ENCODE peak calls at places on chromosomes 5 and 9, in four cellular contexts. R is K562, E is H1, J is HepG2. A is an unnamed sample.

GRCh38 chr9:7246917-7247538 is 489.3 kb downstream of the KDM4C start:
- DNase-seq in R (no peak), E (no peak), J (no peak), A (no peak)

GRCh38 chr5:52665544-52665943 is 122.2 kb upstream of the ITGA1 start:
- DNase-seq in R (no peak), E (no peak), J (no peak), A (no peak)

GRCh38 chr5:146345578-146346366 is 7.1 kb downstream of the POU4F3 start:
- DNase-seq in R (no peak), E (no peak), J (no peak), A (no peak)

GRCh38 chr9:17291766-17292165 is 156.9 kb downstream of the CNTLN start:
- DNase-seq in R (no peak), E (no peak), J (no peak), A (no peak)

GRCh38 chr9:117081641-117082317 is 333.1 kb downstream of the ASTN2 start:
- DNase-seq in R (no peak), E (no peak), J (no peak), A (no peak)

GRCh38 chr9:97714435-97714834 is 17.3 kb upstream of the XPA start:
- DNase-seq in R (no peak), E (no peak), J (peak), A (no peak)

GRCh38 chr9:68728731-68729130 is 23.7 kb downstream of the PIP5K1B start:
- DNase-seq in R (no peak), E (no peak), J (no peak), A (no peak)

GRCh38 chr5:39376293-39376714 is 12.0 kb upstream of the C9 start:
- DNase-seq in R (peak), E (no peak), J (peak), A (no peak)

GRCh38 chr9:36136894-36137391 is 410 bp downstream of the GLIPR2 start:
- DNase-seq in R (no peak), E (no peak), J (no peak), A (peak)

GRCh38 chr9:34633851-34634550 is 3.6 kb downstream of the SIGMAR1 start:
- DNase-seq in R (peak), E (no peak), J (peak), A (no peak)

GRCh38 chr5:169567079-169567478 is 16.5 kb upstream of the SPDL1 start:
- DNase-seq in R (no peak), E (no peak), J (no peak), A (no peak)

DNA sequence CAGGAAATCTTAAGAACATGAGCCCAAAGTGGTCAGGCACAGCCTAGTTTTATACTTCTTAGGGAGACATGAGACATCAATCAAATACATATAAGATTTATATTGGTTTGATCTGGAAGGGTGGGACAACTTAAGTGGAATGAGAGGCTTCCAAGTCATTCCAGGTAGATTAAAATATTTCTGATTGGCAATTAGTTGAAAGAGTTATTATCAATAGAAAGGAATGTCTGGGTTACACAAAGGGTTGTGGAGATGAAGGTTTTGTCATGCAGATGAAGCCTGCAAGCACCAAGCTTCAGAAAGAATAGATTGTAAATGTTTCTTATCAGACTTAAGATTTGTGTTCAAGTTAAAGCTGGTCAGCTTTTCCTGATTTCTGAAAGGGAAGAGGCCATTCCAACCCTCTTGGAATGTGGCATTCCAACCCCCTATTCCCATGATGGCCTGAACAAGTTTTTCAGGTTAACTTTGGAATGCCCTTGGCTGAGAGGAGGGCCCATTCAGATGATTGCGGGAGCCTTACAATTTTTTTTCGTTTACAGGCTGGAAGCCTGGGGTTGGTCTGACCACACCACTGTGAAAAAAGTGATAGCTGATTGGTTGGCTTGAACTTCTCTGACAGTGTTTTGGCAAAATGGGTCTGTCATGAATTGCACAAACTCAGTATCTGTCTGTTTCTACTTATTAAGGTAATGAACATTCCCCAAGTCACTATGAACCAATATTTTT is 245.6 kb upstream of the RAI14 start:
- DNase-seq in R (no peak), E (peak), J (no peak), A (no peak)
- TF ChIP-seq TAF1 in R (no peak), E (peak), J (no peak), A (no peak)

GRCh38 chr5:96743065-96743768 is 64.5 kb downstream of the ERAP1 start:
- DNase-seq in R (peak), E (no peak), J (no peak), A (no peak)
- TF ChIP-seq POLR2A in R (no peak), E (no peak), J (no peak), A (no peak)

DNA sequence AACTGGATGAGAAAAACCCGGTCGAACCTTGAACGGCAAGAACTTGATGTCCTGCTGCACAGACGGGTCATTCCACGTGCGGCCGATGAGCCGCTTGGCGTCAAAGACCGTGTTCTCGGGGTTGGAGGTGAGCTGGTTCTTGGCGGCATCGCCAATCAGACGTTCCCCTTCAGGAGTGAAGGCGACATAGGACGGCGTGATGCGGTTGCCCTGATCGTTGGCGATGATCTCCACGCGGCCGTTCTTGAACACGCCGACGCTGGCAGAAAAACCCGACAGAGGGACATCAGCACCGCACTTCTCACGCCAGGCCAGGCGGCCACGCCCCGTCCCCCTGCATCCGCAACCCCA is 519 bp downstream of the HSPA5 start:
- DNase-seq in R (peak), E (no peak), J (peak), A (no peak)
- TF ChIP-seq POLR2AphosphoS5 in R (no peak), E (no peak), J (no peak), A (no peak)

GRCh38 chr5:179253730-179254129 is 91.5 kb downstream of the ADAMTS2 start:
- DNase-seq in R (no peak), E (no peak), J (no peak), A (no peak)

GRCh38 chr5:179254638-179255271 is 90.5 kb downstream of the ADAMTS2 start:
- DNase-seq in R (no peak), E (no peak), J (no peak), A (no peak)

GRCh38 chr5:179256229-179257189 is 88.8 kb downstream of the ADAMTS2 start:
- DNase-seq in R (no peak), E (no peak), J (no peak), A (no peak)

GRCh38 chr5:179257190-179257741 is 88.0 kb downstream of the ADAMTS2 start:
- DNase-seq in R (no peak), E (no peak), J (no peak), A (no peak)

GRCh38 chr5:179255527-179256228 is 89.6 kb downstream of the ADAMTS2 start:
- DNase-seq in R (no peak), E (no peak), J (no peak), A (no peak)
- TF ChIP-seq TAF1 in R (no peak), E (no peak), J (no peak), A (no peak)

DNA sequence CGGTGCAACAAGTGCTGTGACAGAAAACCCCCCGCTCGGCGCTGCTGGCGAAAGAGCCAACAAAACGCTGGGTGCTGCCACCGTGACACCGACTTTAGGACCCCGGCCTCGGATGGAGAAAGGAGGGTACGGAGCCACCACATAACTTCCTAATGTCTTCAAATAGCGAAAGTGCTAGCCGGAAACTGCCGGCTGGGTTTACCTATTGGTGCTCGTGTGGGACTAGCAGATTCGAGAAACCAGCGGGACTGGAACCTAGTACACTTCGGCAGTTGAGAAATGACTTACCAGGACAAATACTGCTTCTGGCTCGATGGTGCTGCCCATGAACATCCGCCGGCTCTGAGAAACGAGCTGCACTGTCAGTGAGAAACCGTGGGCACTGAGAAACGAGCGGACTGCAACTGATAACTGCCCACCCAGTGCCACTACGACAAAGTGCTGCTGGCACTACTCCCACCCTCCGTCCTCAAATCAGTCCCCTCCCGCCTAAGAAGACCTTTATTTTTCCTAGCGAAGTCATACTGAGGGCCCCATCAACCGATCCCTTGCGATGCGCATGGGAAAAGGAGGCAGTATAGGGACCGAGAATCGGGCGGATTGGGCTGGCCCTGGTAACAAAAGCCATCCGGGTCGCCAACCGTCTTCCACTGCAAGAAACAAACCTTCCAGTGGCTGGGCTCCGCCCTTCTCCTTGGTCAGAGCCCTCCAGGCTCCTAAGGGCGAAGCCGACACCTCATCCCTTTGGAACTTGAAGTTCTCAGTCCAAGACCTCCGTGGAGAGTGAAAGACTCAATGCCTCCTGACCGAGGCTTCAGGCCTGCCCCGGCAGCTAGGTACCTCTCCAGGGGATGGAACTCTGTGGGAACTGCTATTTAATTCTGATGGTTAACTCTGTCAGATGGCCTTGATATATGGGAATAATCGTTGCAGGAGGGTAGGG is 27.0 kb upstream of the ANXA2R start:
- DNase-seq in R (peak), E (no peak), J (peak), A (peak)
- TF ChIP-seq POLR2A in R (peak), E (peak), J (peak), A (peak)

DNA sequence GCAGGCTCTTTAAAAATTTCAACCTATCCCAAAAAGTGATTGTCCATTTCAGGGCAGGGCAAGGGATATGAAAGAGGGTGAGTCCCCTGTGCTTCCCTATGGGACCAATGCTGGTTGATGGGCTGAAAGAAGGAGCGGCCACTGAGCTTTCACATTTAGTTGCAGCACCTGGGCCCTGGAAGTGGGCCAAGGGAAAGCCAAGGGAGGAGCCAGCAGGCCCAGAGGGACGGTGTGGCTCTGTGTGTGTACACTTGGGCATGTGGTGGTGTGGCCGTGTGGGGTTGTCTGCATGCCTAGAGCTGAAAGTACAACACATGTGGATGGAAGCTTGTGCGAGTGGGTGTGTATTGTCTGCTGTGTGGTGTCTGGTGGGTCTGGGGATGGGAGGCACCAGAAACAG is 14.0 kb upstream of the PSMD5 start:
- DNase-seq in R (no peak), E (no peak), J (no peak), A (no peak)
- TF ChIP-seq POLR2AphosphoS5 in R (no peak), E (no peak), J (no peak), A (no peak)

DNA sequence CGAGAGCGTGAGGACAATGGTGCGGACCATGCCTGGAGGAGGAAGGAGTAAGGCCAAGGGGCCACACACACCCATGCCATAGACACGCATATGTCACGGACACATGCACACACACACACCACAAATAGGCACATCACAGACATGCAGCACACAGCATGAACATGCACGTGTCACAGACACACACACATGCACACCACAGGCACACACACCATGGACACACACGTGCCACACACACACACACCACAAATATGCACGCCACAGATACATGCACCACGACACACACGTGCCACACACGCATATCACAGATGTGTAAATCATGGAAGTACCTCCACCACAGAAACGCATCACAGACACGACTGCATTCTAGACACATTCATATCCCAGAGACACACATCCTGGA is 16.7 kb downstream of the TERT start:
- DNase-seq in R (no peak), E (no peak), J (no peak), A (no peak)
- TF ChIP-seq TAF1 in R (no peak), E (no peak), J (no peak), A (no peak)

DNA sequence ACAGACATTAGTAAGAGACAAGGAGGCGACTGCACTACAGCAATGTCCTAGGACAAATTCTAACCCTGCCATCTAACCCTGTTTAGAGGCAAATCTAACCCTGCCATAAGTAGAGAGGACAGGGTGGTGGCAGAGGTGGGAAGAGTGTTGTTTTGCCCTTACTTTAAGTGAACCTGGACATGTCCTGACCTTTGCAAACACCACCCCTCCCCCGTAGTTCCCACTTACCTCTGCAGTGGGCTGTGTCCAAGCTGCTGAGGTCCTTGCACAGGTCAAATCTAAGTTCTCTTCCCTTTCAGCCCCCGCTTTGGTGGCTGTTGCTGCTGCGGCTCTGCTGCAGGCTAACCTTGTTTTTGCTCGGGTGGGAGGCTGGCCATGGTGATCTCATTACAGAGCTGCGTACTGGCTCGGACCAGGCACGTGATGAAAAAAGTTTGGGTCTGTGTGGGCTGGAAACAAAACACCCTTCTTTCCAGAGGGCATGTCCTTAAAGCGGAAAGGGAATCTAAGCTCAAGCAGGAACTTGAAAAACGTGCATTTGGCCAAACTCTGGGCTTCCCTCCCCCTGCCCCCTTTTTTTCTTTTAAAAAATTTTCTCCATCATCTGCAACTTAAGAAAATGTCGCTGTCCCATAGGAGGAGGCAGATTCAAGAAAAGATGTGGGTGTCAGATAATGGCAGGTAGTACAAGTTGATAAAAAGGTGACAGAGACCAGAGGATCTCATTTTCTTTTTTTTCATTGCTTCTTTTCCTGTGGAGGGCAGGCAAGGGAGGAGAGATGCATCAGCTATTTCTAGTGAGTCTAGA is at the start of gene FAXDC2:
- DNase-seq in R (peak), E (no peak), J (peak), A (peak)
- TF ChIP-seq POLR2A in R (no peak), E (no peak), J (peak), A (no peak)

DNA sequence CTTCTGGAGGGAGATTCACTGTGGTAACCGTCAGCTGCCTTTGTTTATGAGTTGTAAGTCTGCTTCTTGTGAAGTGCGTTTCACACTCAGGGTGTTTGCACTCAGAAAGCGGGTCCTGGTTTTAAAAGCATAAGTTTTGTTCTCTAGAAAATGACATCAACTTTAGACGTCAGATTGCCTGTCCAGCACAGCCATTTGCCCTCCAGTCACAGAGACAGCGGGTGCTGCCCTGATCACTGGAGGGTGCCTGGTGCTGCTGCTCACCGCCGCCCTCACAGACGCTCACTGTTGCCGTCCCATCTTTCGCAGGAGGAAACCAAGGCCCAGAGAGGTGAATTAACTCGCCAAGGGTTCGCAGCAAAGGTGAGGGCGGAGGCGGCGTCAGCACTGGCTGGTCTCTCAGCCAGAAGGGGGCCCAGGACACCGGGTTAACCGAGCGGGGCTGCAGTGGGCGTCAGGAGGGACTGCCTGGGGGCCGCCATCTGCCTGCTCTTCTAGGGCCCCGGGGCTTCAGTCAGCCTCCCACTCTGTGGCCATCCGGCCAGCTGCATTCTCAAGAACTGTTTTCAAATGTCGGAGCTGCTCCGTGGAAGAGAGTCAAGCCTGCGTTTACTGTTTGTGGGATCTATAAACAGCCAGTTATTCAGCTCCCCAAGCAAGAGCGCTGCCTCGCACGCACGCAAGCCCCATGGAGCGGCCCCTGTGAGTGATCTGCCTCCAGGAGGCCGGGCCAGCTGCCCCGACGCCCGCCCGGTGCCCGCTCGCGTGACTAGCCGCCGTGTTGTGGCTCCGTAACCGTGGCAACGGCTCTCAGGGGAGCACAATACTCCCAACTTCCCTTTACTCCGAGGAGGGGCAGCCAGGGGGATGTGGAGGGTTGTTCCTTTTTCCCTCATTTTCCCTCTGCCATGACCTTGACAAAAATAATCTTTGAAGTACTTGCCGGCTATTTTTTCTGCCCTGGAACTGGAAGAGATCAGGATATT is 43.4 kb upstream of the EXOC3 start:
- DNase-seq in R (peak), E (peak), J (peak), A (peak)
- TF ChIP-seq POLR2AphosphoS5 in R (no peak), E (no peak), J (no peak), A (peak)

DNA sequence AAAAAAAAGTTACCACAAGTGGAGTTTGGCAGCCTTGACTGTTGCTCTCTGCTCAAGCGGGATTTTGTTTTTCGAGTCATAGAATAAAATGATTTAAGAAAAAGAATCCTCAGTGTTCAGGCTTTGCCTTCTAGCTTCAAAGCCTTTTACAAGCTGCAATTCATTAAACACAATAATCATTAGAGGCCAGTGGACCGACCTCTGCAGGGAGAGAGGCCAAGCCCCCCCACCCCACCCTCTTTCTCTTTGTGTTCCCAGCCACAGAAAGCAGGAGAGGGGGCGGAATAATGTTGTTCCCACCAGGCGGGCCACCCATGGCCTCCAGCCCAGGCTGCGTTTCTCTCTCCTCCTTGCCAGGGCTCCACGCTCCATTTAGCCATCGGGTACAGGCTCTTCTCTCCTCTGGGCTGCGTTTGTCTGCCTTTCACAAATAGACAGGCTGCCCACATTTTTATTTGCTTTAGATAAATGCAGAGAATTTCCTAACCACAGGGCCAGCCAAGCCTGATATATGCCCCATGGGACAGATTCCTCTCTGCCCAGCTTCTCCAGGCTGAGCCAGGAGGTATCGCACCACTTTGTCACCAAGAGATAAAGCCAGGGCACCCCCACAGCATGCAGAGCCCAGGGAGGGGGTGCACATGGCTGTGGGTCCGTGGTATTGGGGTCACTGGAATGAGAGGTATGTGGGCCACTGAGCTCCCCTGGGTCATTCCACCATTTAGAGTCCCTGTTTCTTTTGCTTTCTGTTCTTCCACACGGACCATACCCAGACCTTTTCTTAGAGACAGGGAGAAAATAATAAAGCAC is 318.8 kb downstream of the PIK3R1 start:
- DNase-seq in R (no peak), E (no peak), J (peak), A (no peak)
- TF ChIP-seq TAF1 in R (no peak), E (no peak), J (no peak), A (no peak)